ENCODE peak calls at places on chromosomes 13 and 19, in five cellular contexts. One of them, this sample, is unnamed.

GRCh38 chr13:110270507-110270906 is 36.5 kb downstream of the COL4A1 start:
- DNase-seq in hepatocyte: no peak
- DNase-seq in PC-3: no peak
- DNase-seq in GM23248: no peak
- DNase-seq in SK-N-SH: no peak
- DNase-seq in this sample: no peak

GRCh38 chr19:4328243-4328990 is 10.2 kb downstream of the STAP2 start:
- DNase-seq in GM23248: peak; percentile 96
- DNase-seq in hepatocyte: peak; percentile 97
- DNase-seq in PC-3: no peak
- DNase-seq in SK-N-SH: peak; percentile 99
- DNase-seq in this sample: no peak

GRCh38 chr13:95924389-95924994 is 128.7 kb downstream of the UGGT2 start:
- DNase-seq in SK-N-SH: no peak
- DNase-seq in PC-3: peak; percentile 40
- DNase-seq in hepatocyte: peak; percentile 47
- DNase-seq in GM23248: peak; percentile 89
- DNase-seq in this sample: peak; percentile 32

GRCh38 chr13:98570929-98571372 is 6.0 kb downstream of the STK24 start:
- DNase-seq in hepatocyte: peak; percentile 49
- DNase-seq in PC-3: peak; percentile 89
- DNase-seq in SK-N-SH: no peak
- DNase-seq in GM23248: no peak
- DNase-seq in this sample: peak; percentile 98

GRCh38 chr13:39415403-39415802 is 187.6 kb downstream of the LHFPL6 start:
- DNase-seq in GM23248: peak; percentile 68
- DNase-seq in SK-N-SH: peak; percentile 30
- DNase-seq in PC-3: peak; percentile 44
- DNase-seq in hepatocyte: no peak
- DNase-seq in this sample: no peak

GRCh38 chr13:72920097-72920496 is 138.2 kb downstream of the PIBF1 start:
- DNase-seq in PC-3: no peak
- DNase-seq in SK-N-SH: no peak
- DNase-seq in GM23248: peak; percentile 42
- DNase-seq in hepatocyte: no peak
- DNase-seq in this sample: no peak

GRCh38 chr19:2668188-2668763 is 34.2 kb downstream of the GNG7 start:
- DNase-seq in GM23248: no peak
- DNase-seq in hepatocyte: no peak
- DNase-seq in PC-3: no peak
- DNase-seq in SK-N-SH: no peak
- DNase-seq in this sample: no peak

GRCh38 chr19:35545855-35546381 is 492 bp downstream of the TMEM147 start:
- DNase-seq in GM23248: peak; percentile 64
- DNase-seq in PC-3: peak; percentile 23
- DNase-seq in SK-N-SH: peak; percentile 79
- DNase-seq in hepatocyte: peak; percentile 60
- DNase-seq in this sample: peak; percentile 37

GRCh38 chr13:75393839-75394238 is 88.1 kb downstream of the TBC1D4 start:
- DNase-seq in GM23248: peak; percentile 19
- DNase-seq in SK-N-SH: no peak
- DNase-seq in PC-3: no peak
- DNase-seq in hepatocyte: no peak
- DNase-seq in this sample: no peak

GRCh38 chr13:45564108-45564507 is 51.4 kb downstream of the ERICH6B start:
- DNase-seq in PC-3: peak; percentile 71
- DNase-seq in hepatocyte: peak; percentile 56
- DNase-seq in GM23248: peak; percentile 75
- DNase-seq in SK-N-SH: no peak
- DNase-seq in this sample: no peak

GRCh38 chr19:44807162-44807561 is 1.7 kb upstream of the BCAM start:
- DNase-seq in GM23248: peak; percentile 16
- DNase-seq in hepatocyte: peak; percentile 82
- DNase-seq in SK-N-SH: no peak
- DNase-seq in PC-3: peak; percentile 80
- DNase-seq in this sample: peak; percentile 66

GRCh38 chr13:39688699-39689405 is 33.4 kb downstream of the COG6 start:
- DNase-seq in SK-N-SH: no peak
- DNase-seq in PC-3: no peak
- DNase-seq in GM23248: peak; percentile 23
- DNase-seq in hepatocyte: no peak
- DNase-seq in this sample: no peak

GRCh38 chr13:113029487-113030258 is 60.7 kb downstream of the MCF2L start:
- DNase-seq in GM23248: peak; percentile 19
- DNase-seq in PC-3: peak; percentile 46
- DNase-seq in hepatocyte: peak; percentile 69
- DNase-seq in SK-N-SH: peak; percentile 92
- DNase-seq in this sample: no peak

GRCh38 chr19:23771761-23772667 is 13.3 kb upstream of the ZNF681 start:
- DNase-seq in hepatocyte: no peak
- DNase-seq in SK-N-SH: no peak
- DNase-seq in PC-3: peak; percentile 94
- DNase-seq in GM23248: no peak
- DNase-seq in this sample: no peak

GRCh38 chr13:25948910-25949309 is 102.9 kb downstream of the SHISA2 start:
- DNase-seq in PC-3: peak; percentile 46
- DNase-seq in GM23248: no peak
- DNase-seq in SK-N-SH: no peak
- DNase-seq in hepatocyte: no peak
- DNase-seq in this sample: no peak

GRCh38 chr19:53801257-53801656 is 22.9 kb downstream of the NLRP12 start:
- DNase-seq in hepatocyte: no peak
- DNase-seq in GM23248: no peak
- DNase-seq in SK-N-SH: no peak
- DNase-seq in PC-3: no peak
- DNase-seq in this sample: no peak

GRCh38 chr13:48377857-48378256 is 35.1 kb downstream of the LPAR6 start:
- DNase-seq in PC-3: no peak
- DNase-seq in GM23248: no peak
- DNase-seq in SK-N-SH: no peak
- DNase-seq in hepatocyte: no peak
- DNase-seq in this sample: no peak

GRCh38 chr19:15280915-15281683 is 48.9 kb upstream of the EPHX3 start:
- DNase-seq in hepatocyte: peak; percentile 81
- DNase-seq in SK-N-SH: peak; percentile 70
- DNase-seq in GM23248: peak; percentile 95
- DNase-seq in PC-3: peak; percentile 23
- DNase-seq in this sample: peak; percentile 63

GRCh38 chr19:35030257-35031071 is at the start of gene SCN1B:
- DNase-seq in SK-N-SH: peak; percentile 91
- DNase-seq in GM23248: peak; percentile 85
- DNase-seq in PC-3: peak; percentile 60
- DNase-seq in hepatocyte: peak; percentile 87
- DNase-seq in this sample: peak; percentile 74

GRCh38 chr19:8605514-8605913 is 5.0 kb downstream of the ADAMTS10 start:
- DNase-seq in SK-N-SH: no peak
- DNase-seq in GM23248: no peak
- DNase-seq in hepatocyte: no peak
- DNase-seq in PC-3: no peak
- DNase-seq in this sample: no peak

GRCh38 chr13:113770441-113770840 is 11.4 kb downstream of the TMEM255B start:
- DNase-seq in PC-3: no peak
- DNase-seq in SK-N-SH: no peak
- DNase-seq in hepatocyte: no peak
- DNase-seq in GM23248: no peak
- DNase-seq in this sample: no peak

GRCh38 chr13:74288361-74288911 is 154.2 kb upstream of the KLF12 start:
- DNase-seq in GM23248: no peak
- DNase-seq in PC-3: no peak
- DNase-seq in SK-N-SH: peak; percentile 10
- DNase-seq in hepatocyte: peak; percentile 46
- DNase-seq in this sample: no peak

GRCh38 chr13:80249906-80250513 is 90.9 kb downstream of the SPRY2 start:
- DNase-seq in PC-3: peak; percentile 7
- DNase-seq in hepatocyte: no peak
- DNase-seq in SK-N-SH: no peak
- DNase-seq in GM23248: peak; percentile 42
- DNase-seq in this sample: no peak

GRCh38 chr13:110307697-110308376 is 753 bp downstream of the COL4A2 start:
- DNase-seq in PC-3: no peak
- DNase-seq in GM23248: peak; percentile 70
- DNase-seq in hepatocyte: peak; percentile 40
- DNase-seq in SK-N-SH: no peak
- DNase-seq in this sample: no peak

DNA sequence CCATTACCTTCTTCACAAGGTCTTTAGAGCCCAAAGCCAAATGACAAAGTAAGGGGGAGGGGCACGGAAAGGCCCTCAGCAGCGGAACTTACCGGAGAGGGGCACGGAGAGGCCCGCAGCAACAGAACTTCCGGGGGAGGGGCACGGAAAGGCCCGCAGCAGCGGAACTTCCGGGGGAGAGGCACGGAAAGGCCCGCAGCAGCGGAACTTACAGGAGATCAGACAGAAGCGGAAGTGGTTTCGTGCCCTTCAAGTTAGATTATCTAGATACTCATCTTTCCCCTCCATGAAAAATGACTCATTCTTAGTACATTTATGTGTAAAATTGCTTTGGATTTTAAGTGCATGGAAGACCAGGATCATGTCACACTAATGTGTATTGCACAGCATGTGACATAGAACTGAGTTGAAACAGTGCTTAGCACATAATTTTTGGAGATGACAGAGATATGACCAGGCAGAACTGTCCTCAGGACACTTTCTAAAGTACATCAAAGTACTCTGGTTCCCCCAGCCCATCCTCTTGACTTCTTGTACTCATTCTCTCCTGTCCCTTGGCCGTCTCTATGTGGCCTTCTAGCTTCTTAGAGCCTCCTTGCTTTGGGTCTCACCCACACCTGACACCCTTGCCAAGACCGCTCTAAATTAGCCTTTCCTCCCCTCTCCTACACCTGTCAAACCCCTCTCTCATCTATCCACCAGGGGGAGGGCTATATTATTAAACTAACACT is 25.7 kb upstream of the TPTE2 start:
- DNase-seq in GM23248: peak; percentile 26
- DNase-seq in PC-3: peak; percentile 87
- DNase-seq in hepatocyte: no peak
- DNase-seq in SK-N-SH: peak; percentile 52
- DNase-seq in this sample: no peak
- H3K4me1 ChIP-seq in GM23248: no peaks in the 10 kb centered on the region
- H3K4me1 ChIP-seq in PC-3: peaks cover 14% of the 10 kb centered on the region
- H3K4me1 ChIP-seq in hepatocyte: no peaks in the 10 kb centered on the region
- H3K4me1 ChIP-seq in SK-N-SH: no peaks in the 10 kb centered on the region
- H3K4me1 ChIP-seq in this sample: no peaks in the 10 kb centered on the region

GRCh38 chr19:31413353-31413752 is 64.1 kb upstream of the TSHZ3 start:
- DNase-seq in GM23248: no peak
- DNase-seq in PC-3: no peak
- DNase-seq in hepatocyte: no peak
- DNase-seq in SK-N-SH: no peak
- DNase-seq in this sample: no peak

GRCh38 chr19:31402931-31403330 is 53.7 kb upstream of the TSHZ3 start:
- DNase-seq in GM23248: peak; percentile 46
- DNase-seq in hepatocyte: no peak
- DNase-seq in SK-N-SH: no peak
- DNase-seq in PC-3: no peak
- DNase-seq in this sample: no peak

GRCh38 chr19:31406106-31406505 is 56.9 kb upstream of the TSHZ3 start:
- DNase-seq in hepatocyte: no peak
- DNase-seq in PC-3: no peak
- DNase-seq in SK-N-SH: no peak
- DNase-seq in GM23248: no peak
- DNase-seq in this sample: no peak

DNA sequence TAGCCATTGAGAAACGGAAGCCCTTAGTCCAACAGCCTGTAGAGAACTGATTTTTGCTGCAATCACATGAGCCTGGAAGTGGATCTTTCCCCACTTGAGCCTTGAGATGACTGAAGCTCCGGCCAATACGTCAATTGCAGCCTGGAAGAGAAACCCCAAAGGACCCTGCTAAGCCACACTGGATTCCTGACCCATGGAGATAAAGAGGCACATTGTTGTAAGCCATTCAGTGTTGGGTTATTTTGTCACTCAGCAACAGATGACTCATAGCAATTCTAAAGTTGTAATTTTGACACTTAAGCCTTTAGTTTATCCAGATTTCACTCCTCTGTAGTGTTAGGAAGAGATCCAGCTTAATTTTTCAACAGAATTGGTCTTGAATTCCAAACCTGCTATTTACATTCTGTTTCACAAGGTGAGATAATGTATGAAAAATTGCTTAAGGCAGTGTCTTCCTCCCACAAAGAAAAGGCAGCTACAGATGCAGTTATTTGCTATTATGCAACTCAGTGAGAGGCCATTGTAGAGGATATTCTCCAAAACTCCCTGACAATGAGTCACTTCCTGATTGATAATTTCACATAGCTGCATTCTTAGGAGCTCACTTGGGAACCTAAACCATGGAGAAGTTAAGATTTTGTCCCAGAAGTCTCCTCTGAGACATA is 59.4 kb upstream of the TSHZ3 start:
- DNase-seq in PC-3: peak; percentile 36
- DNase-seq in hepatocyte: peak; percentile 38
- DNase-seq in GM23248: peak; percentile 90
- DNase-seq in SK-N-SH: no peak
- DNase-seq in this sample: no peak
- H3K9me2 ChIP-seq in PC-3: no peaks in the 10 kb centered on the region
- H3K9me2 ChIP-seq in hepatocyte: no peaks in the 10 kb centered on the region
- H3K9me2 ChIP-seq in GM23248: no peaks in the 10 kb centered on the region
- H3K9me2 ChIP-seq in SK-N-SH: no peaks in the 10 kb centered on the region
- H3K9me2 ChIP-seq in this sample: no peaks in the 10 kb centered on the region

GRCh38 chr13:44355643-44356042 is 18.0 kb upstream of the SERP2 start:
- DNase-seq in SK-N-SH: no peak
- DNase-seq in GM23248: no peak
- DNase-seq in PC-3: no peak
- DNase-seq in hepatocyte: no peak
- DNase-seq in this sample: no peak
- H3K4me1 ChIP-seq in SK-N-SH: peaks cover 17% of the 10 kb centered on the region
- H3K4me1 ChIP-seq in GM23248: no peaks in the 10 kb centered on the region
- H3K4me1 ChIP-seq in PC-3: peaks cover 14% of the 10 kb centered on the region
- H3K4me1 ChIP-seq in hepatocyte: no peaks in the 10 kb centered on the region
- H3K4me1 ChIP-seq in this sample: peaks cover 14% of the 10 kb centered on the region

GRCh38 chr13:35876601-35877000 is 254.6 kb downstream of the DCLK1 start:
- DNase-seq in PC-3: no peak
- DNase-seq in hepatocyte: no peak
- DNase-seq in GM23248: peak; percentile 24
- DNase-seq in SK-N-SH: no peak
- DNase-seq in this sample: no peak

GRCh38 chr13:35874704-35875103 is 256.5 kb downstream of the DCLK1 start:
- DNase-seq in SK-N-SH: no peak
- DNase-seq in hepatocyte: no peak
- DNase-seq in GM23248: no peak
- DNase-seq in PC-3: no peak
- DNase-seq in this sample: no peak

GRCh38 chr13:35881360-35881759 is 249.8 kb downstream of the DCLK1 start:
- DNase-seq in PC-3: no peak
- DNase-seq in SK-N-SH: no peak
- DNase-seq in hepatocyte: no peak
- DNase-seq in GM23248: peak; percentile 27
- DNase-seq in this sample: no peak

GRCh38 chr13:35882722-35883497 is 248.3 kb downstream of the DCLK1 start:
- DNase-seq in SK-N-SH: no peak
- DNase-seq in GM23248: no peak
- DNase-seq in hepatocyte: no peak
- DNase-seq in PC-3: peak; percentile 35
- DNase-seq in this sample: no peak

DNA sequence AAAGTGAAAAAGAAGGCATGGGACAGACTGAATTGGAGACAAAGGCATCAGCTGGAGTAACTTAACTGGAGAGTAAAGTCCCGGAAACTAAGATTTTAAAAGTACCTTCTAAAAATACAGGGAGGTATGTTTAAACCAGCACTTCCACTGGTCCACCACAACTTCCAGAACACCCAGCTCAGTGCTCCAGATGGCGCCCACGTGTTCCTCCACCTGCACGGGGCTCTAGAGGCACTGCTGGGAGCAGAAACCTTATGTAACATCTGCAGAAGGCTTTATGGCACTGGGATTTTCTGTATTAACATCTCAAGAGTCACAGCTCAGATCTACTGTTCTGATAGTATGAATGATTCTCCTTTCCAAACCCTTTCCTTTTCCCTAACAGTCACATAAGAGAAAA is 252.1 kb downstream of the DCLK1 start:
- DNase-seq in SK-N-SH: no peak
- DNase-seq in hepatocyte: no peak
- DNase-seq in GM23248: no peak
- DNase-seq in PC-3: no peak
- DNase-seq in this sample: no peak
- H3K9me2 ChIP-seq in SK-N-SH: no peaks in the 10 kb centered on the region
- H3K9me2 ChIP-seq in hepatocyte: no peaks in the 10 kb centered on the region
- H3K9me2 ChIP-seq in GM23248: no peaks in the 10 kb centered on the region
- H3K9me2 ChIP-seq in PC-3: no peaks in the 10 kb centered on the region
- H3K9me2 ChIP-seq in this sample: no peaks in the 10 kb centered on the region

This sample was measured in PC-9.